ENCODE peak calls at places on chromosomes 13 and 19, in five cellular contexts. G is NCI-H187 treated with DMSO at 0.1 percent for 48 hours, T is ascending aorta, Y is endodermal cell, P is fibroblast of the conjunctiva. S is an unnamed sample.

GRCh38 chr13:50589139-50589538 is 254.4 kb downstream of the DLEU7 start:
- DNase-seq in G (no peak), Y (no peak), P (peak; percentile 46), T (no peak), S (no peak)

GRCh38 chr19:47755762-47756626 is 10.6 kb downstream of the NOP53 start:
- DNase-seq in G (no peak), P (no peak), Y (no peak), T (no peak), S (no peak)

GRCh38 chr19:56476671-56477428 is at the start of gene ZNF667:
- DNase-seq in Y (no peak), P (no peak), T (no peak), G (no peak), S (no peak)

GRCh38 chr13:26948353-26948752 is 187.8 kb upstream of the GPR12 start:
- DNase-seq in G (no peak), Y (no peak), P (no peak), T (no peak), S (no peak)

GRCh38 chr13:34667356-34668218 is 274.5 kb upstream of the NBEA start:
- DNase-seq in P (no peak), T (no peak), Y (no peak), G (no peak), S (no peak)

GRCh38 chr13:48493851-48494250 is 39.0 kb downstream of the RCBTB2 start:
- DNase-seq in T (no peak), Y (no peak), G (no peak), P (no peak), S (no peak)

GRCh38 chr13:67230774-67231480 is 791 bp upstream of the PCDH9 start:
- DNase-seq in T (peak; percentile 71), P (peak; percentile 23), G (no peak), Y (peak; percentile 84), S (peak; percentile 69)

GRCh38 chr19:51664997-51665396 is 18.4 kb upstream of the SIGLEC14 start:
- DNase-seq in Y (no peak), T (no peak), P (no peak), G (no peak), S (no peak)

GRCh38 chr13:101977475-101977874 is 424.4 kb downstream of the FGF14 start:
- DNase-seq in G (no peak), P (no peak), Y (no peak), T (no peak), S (no peak)

GRCh38 chr19:3284759-3285646 is 60.5 kb downstream of the CELF5 start:
- DNase-seq in Y (peak; percentile 100), T (no peak), P (no peak), G (peak; percentile 26), S (peak; percentile 100)

GRCh38 chr13:26423634-26424033 is 133.8 kb upstream of the WASF3 start:
- DNase-seq in T (peak; percentile 70), G (no peak), P (no peak), Y (no peak), S (no peak)

GRCh38 chr13:30049692-30050091 is 199.3 kb upstream of the UBL3 start:
- DNase-seq in T (no peak), G (no peak), Y (no peak), P (no peak), S (no peak)

GRCh38 chr13:102948006-102948405 is 102.2 kb downstream of the ERCC5 start:
- DNase-seq in T (no peak), P (peak; percentile 32), Y (no peak), G (no peak), S (no peak)

GRCh38 chr19:51726049-51726448 is 2.3 kb upstream of the HAS1 start:
- DNase-seq in P (peak; percentile 60), G (no peak), Y (peak; percentile 59), T (peak; percentile 77), S (peak; percentile 40)

GRCh38 chr19:14632286-14632685 is 42.4 kb downstream of the ADGRE3 start:
- DNase-seq in P (no peak), T (no peak), G (no peak), Y (peak; percentile 75), S (peak; percentile 37)

GRCh38 chr13:81582381-81582780 is 1241.5 kb upstream of the SPRY2 start:
- DNase-seq in P (no peak), G (no peak), Y (no peak), T (no peak), S (no peak)

GRCh38 chr19:1811472-1811894 is 593 bp downstream of the ATP8B3 start:
- DNase-seq in P (peak; percentile 8), Y (no peak), T (peak; percentile 93), G (no peak), S (no peak)

GRCh38 chr19:14023404-14024235 is 4.3 kb upstream of the RLN3 start:
- DNase-seq in P (peak; percentile 16), T (no peak), G (no peak), Y (peak; percentile 89), S (peak; percentile 77)

GRCh38 chr19:15684828-15685227 is 11.9 kb downstream of the CYP4F12 start:
- DNase-seq in P (no peak), G (no peak), T (no peak), Y (no peak), S (no peak)

GRCh38 chr13:70386919-70387318 is 278.7 kb upstream of the KLHL1 start:
- DNase-seq in G (no peak), Y (no peak), T (no peak), P (no peak), S (peak; percentile 42)

GRCh38 chr19:35354898-35355297 is 3.4 kb upstream of the FFAR3 start:
- DNase-seq in Y (peak; percentile 15), P (no peak), T (no peak), G (no peak), S (no peak)

GRCh38 chr19:38298841-38299680 is 5.0 kb upstream of the C19orf33 start:
- DNase-seq in T (no peak), G (no peak), P (no peak), Y (no peak), S (no peak)

GRCh38 chr19:35712910-35713845 is 4.6 kb upstream of the KMT2B start:
- DNase-seq in G (no peak), Y (no peak), P (no peak), T (no peak), S (peak; percentile 46)

S was measured in WTC11.